ENCODE peak calls at places on chromosomes 13 and 19, in nine cellular contexts. X, Y, D, U, K, T, L, F and I are unnamed samples.
A peak's percentile ranks its signal among the peaks of the same experiment; 100 is the strongest.

GRCh38 chr13:27830010-27830409 is 37.7 kb downstream of the GSX1 start:
- DNase-seq in X (peak; percentile 82), Y (no peak), D (no peak), U (no peak), K (peak; percentile 79), T (peak; percentile 80), L (peak; percentile 24), F (peak; percentile 21), I (no peak)

GRCh38 chr19:16628984-16629691 is 1.1 kb upstream of the MED26 start:
- DNase-seq in X (peak; percentile 70), Y (no peak), D (peak; percentile 67), U (peak; percentile 12), K (no peak), T (no peak), L (peak; percentile 86), F (peak; percentile 68), I (no peak)

GRCh38 chr19:1026189-1027019 is at the start of gene CNN2:
- DNase-seq in X (peak; percentile 93), Y (no peak), D (no peak), U (peak; percentile 69), K (peak; percentile 79), T (peak; percentile 95), L (peak; percentile 78), F (peak; percentile 84), I (no peak)

GRCh38 chr13:83498486-83499190 is 383.6 kb downstream of the SLITRK1 start:
- DNase-seq in X (no peak), Y (no peak), D (peak; percentile 51), U (peak; percentile 11), K (no peak), T (no peak), L (peak; percentile 1), F (peak; percentile 10), I (peak; percentile 23)

GRCh38 chr13:111409413-111409812 is 89.0 kb downstream of the TEX29 start:
- DNase-seq in X (no peak), Y (no peak), D (no peak), U (no peak), K (no peak), T (no peak), L (no peak), F (no peak), I (no peak)

GRCh38 chr13:102517959-102518358 is 78.8 kb upstream of the TPP2 start:
- DNase-seq in X (no peak), Y (no peak), D (no peak), U (no peak), K (no peak), T (no peak), L (no peak), F (no peak), I (no peak)

GRCh38 chr19:3515891-3516422 is 9.8 kb downstream of the FZR1 start:
- DNase-seq in X (no peak), Y (no peak), D (no peak), U (no peak), K (no peak), T (no peak), L (peak; percentile 76), F (no peak), I (no peak)

GRCh38 chr19:13692096-13692495 is 72.2 kb upstream of the MRI1 start:
- DNase-seq in X (no peak), Y (peak; percentile 19), D (no peak), U (no peak), K (no peak), T (no peak), L (peak; percentile 73), F (peak; percentile 21), I (no peak)

GRCh38 chr19:49690656-49691242 is at the start of gene CPT1C:
- DNase-seq in X (peak; percentile 82), Y (no peak), D (no peak), U (peak; percentile 70), K (peak; percentile 69), T (peak; percentile 84), L (peak; percentile 67), F (peak; percentile 78), I (no peak)

GRCh38 chr13:99033814-99034213 is 56.0 kb upstream of the DOCK9 start:
- DNase-seq in X (peak; percentile 47), Y (no peak), D (no peak), U (no peak), K (no peak), T (peak; percentile 60), L (peak; percentile 36), F (peak; percentile 51), I (no peak)

GRCh38 chr19:29690842-29691241 is 24.2 kb downstream of the C19orf12 start:
- DNase-seq in X (no peak), Y (no peak), D (no peak), U (peak; percentile 41), K (peak; percentile 77), T (no peak), L (peak; percentile 30), F (peak; percentile 66), I (no peak)
- TF ChIP-seq CTCF in X (no peak), Y (peak; percentile 38), D (peak; percentile 33), U (peak; percentile 65), K (peak; percentile 50), T (peak; percentile 36), L (peak; percentile 38), F (peak; percentile 52), I (no peak)

GRCh38 chr13:59358014-59358413 is 805.7 kb downstream of the DIAPH3 start:
- DNase-seq in X (no peak), Y (no peak), D (no peak), U (no peak), K (no peak), T (no peak), L (no peak), F (no peak), I (no peak)
- H3K4me3 ChIP-seq in X (no peak overlapping the region), Y (no peak overlapping the region), D (no peak overlapping the region), U (no peak overlapping the region), K (no peak overlapping the region), T (no peak overlapping the region), L (no peak overlapping the region), F (no peak overlapping the region), I (no peak overlapping the region)

DNA sequence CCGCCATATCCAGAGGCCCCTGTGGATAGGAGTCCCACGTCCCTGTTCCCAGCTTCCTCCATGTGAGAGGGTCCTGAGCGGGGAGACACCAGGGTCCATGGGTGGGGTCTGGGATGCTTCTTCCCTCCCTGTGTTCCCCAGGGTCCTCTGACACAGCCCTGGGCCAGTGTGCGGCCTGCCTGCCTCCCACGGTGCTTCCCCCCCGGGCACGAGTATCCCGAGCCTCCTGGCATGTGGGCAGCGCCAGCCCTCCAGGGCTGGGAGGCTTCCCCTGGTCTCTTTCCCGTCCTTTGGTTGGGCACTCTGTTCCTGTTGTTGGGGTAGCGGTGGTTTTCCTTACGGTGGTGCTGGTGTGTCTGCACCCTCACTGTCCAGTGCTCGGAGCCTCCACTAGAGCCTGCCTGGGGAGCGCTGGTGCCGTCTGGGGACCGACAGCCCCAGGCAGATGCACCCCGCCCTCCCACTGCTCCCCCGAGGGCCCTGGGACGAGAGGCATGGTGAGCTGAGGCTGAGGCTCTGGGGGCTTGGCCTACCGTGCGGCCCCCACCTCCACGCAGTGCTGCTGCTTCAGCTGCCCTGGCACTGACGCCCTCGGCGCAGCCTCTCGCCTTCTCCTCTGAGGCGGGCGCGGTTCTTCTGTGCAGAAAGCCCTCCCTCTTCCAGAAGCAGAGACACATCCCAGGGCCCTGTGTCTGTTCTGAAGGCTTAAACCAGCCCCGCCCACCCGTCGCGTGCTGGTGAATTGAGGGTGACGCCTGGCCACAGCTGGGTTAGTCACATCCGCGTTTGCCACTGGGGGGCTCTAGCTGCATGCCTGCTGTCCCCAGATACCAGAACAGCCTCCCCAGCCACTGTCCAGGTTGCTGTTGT is 27.9 kb downstream of the PLEKHJ1 start:
- DNase-seq in X (peak; percentile 75), Y (no peak), D (peak; percentile 33), U (peak; percentile 78), K (no peak), T (peak; percentile 12), L (peak; percentile 81), F (peak; percentile 71), I (no peak)
- TF ChIP-seq CTCF in X (no peak), Y (no peak), D (peak; percentile 47), U (peak; percentile 54), K (no peak), T (peak; percentile 22), L (peak; percentile 51), F (peak; percentile 22), I (peak; percentile 36)

DNA sequence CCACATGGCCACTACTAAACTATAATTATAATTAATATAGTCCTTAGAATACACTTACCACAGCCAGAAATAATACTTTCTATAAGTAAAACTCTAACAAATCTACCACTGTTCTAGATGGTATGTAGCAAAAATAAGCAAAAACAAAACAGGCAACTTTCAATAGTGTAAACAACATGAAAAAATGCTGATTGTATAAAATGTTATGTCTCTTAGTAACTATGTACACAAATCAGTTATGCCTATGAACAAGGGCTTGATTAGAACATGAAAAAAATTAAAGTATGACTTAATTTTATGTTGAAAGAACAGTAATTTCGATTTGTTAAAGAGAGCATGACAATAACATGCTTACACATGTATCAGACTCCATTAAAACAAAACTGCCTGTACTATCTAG is 60.7 kb downstream of the LATS2 start:
- DNase-seq in X (no peak), Y (no peak), D (no peak), U (no peak), K (no peak), T (no peak), L (no peak), F (no peak), I (no peak)
- H3K4me3 ChIP-seq in X (no peak overlapping the region), Y (no peak overlapping the region), D (no peak overlapping the region), U (no peak overlapping the region), K (no peak overlapping the region), T (no peak overlapping the region), L (no peak overlapping the region), F (no peak overlapping the region), I (no peak overlapping the region)

GRCh38 chr19:33302175-33302973 is at the start of gene CEBPA:
- DNase-seq in X (peak; percentile 97), Y (no peak), D (no peak), U (peak; percentile 35), K (peak; percentile 71), T (peak; percentile 95), L (peak; percentile 72), F (peak; percentile 87), I (no peak)
- TF ChIP-seq CTCF in X (peak; percentile 42), Y (peak; percentile 36), D (peak; percentile 34), U (peak; percentile 39), K (no peak), T (no peak), L (peak; percentile 32), F (no peak), I (peak; percentile 65)